ENCODE peak calls at places on chromosomes 7 and 10, in four cellular contexts. One of them, this sample, is unnamed.

GRCh38 chr7:27476493-27476892 is 186.2 kb downstream of the HIBADH start:
- DNase-seq in GM12878: no peak
- DNase-seq in K562: no peak
- DNase-seq in HepG2: no peak
- DNase-seq in this sample: no peak

GRCh38 chr7:48426966-48427555 is 255.8 kb downstream of the ABCA13 start:
- DNase-seq in GM12878: no peak
- DNase-seq in K562: no peak
- DNase-seq in HepG2: no peak
- DNase-seq in this sample: no peak

GRCh38 chr7:126495739-126496138 is 757.0 kb downstream of the GRM8 start:
- DNase-seq in GM12878: no peak
- DNase-seq in K562: no peak
- DNase-seq in HepG2: no peak
- DNase-seq in this sample: no peak

GRCh38 chr7:6637544-6638229 is 569 bp downstream of the ZNF316 start:
- DNase-seq in GM12878: no peak
- DNase-seq in K562: peak; percentile 95
- DNase-seq in HepG2: peak; percentile 39
- DNase-seq in this sample: peak; percentile 51

GRCh38 chr10:91551856-91552255 is 81.0 kb downstream of the PPP1R3C start:
- DNase-seq in GM12878: no peak
- DNase-seq in K562: peak; percentile 62
- DNase-seq in HepG2: peak; percentile 50
- DNase-seq in this sample: peak; percentile 73

GRCh38 chr7:53473371-53473770 is 437.9 kb downstream of the POM121L12 start:
- DNase-seq in GM12878: no peak
- DNase-seq in K562: no peak
- DNase-seq in HepG2: no peak
- DNase-seq in this sample: no peak

GRCh38 chr7:836429-836828 is 4.2 kb downstream of the SUN1 start:
- DNase-seq in GM12878: no peak
- DNase-seq in K562: no peak
- DNase-seq in HepG2: peak; percentile 58
- DNase-seq in this sample: no peak

GRCh38 chr7:11831727-11832495 is at the start of gene THSD7A:
- DNase-seq in GM12878: no peak
- DNase-seq in K562: no peak
- DNase-seq in HepG2: peak; percentile 7
- DNase-seq in this sample: peak; percentile 69

GRCh38 chr7:45622058-45622457 is 47.9 kb downstream of the ADCY1 start:
- DNase-seq in GM12878: no peak
- DNase-seq in K562: no peak
- DNase-seq in HepG2: no peak
- DNase-seq in this sample: no peak

GRCh38 chr7:10685040-10685439 is 288.6 kb upstream of the PHF14 start:
- DNase-seq in GM12878: no peak
- DNase-seq in K562: no peak
- DNase-seq in HepG2: no peak
- DNase-seq in this sample: no peak

GRCh38 chr7:17408904-17409290 is 110.4 kb downstream of the AHR start:
- DNase-seq in GM12878: no peak
- DNase-seq in K562: no peak
- DNase-seq in HepG2: no peak
- DNase-seq in this sample: no peak

GRCh38 chr7:157009778-157010587 is 480 bp downstream of the MNX1 start:
- DNase-seq in GM12878: no peak
- DNase-seq in K562: peak; percentile 59
- DNase-seq in HepG2: no peak
- DNase-seq in this sample: no peak

GRCh38 chr10:47359626-47360418 is 11.7 kb downstream of the RBP3 start:
- DNase-seq in GM12878: no peak
- DNase-seq in K562: no peak
- DNase-seq in HepG2: no peak
- DNase-seq in this sample: no peak

GRCh38 chr10:79254333-79255006 is 92.8 kb upstream of the PPIF start:
- DNase-seq in GM12878: no peak
- DNase-seq in K562: no peak
- DNase-seq in HepG2: no peak
- DNase-seq in this sample: no peak

GRCh38 chr10:68440898-68441297 is 30.9 kb downstream of the DNA2 start:
- DNase-seq in GM12878: no peak
- DNase-seq in K562: no peak
- DNase-seq in HepG2: no peak
- DNase-seq in this sample: no peak

GRCh38 chr10:79430946-79431345 is 14.5 kb downstream of the ZCCHC24 start:
- DNase-seq in GM12878: no peak
- DNase-seq in K562: no peak
- DNase-seq in HepG2: no peak
- DNase-seq in this sample: no peak

GRCh38 chr10:76285012-76285411 is 853.6 kb downstream of the LRMDA start:
- DNase-seq in GM12878: no peak
- DNase-seq in K562: no peak
- DNase-seq in HepG2: peak; percentile 6
- DNase-seq in this sample: no peak

GRCh38 chr7:128399991-128400390 is 9.8 kb downstream of the IMPDH1 start:
- DNase-seq in GM12878: no peak
- DNase-seq in K562: no peak
- DNase-seq in HepG2: no peak
- DNase-seq in this sample: no peak

GRCh38 chr7:22442187-22442886 is 57.7 kb downstream of the STEAP1B start:
- DNase-seq in GM12878: no peak
- DNase-seq in K562: no peak
- DNase-seq in HepG2: peak; percentile 93
- DNase-seq in this sample: no peak

GRCh38 chr7:142381727-142382409 is 124.0 kb upstream of the PRSS58 start:
- DNase-seq in GM12878: no peak
- DNase-seq in K562: no peak
- DNase-seq in HepG2: no peak
- DNase-seq in this sample: no peak

GRCh38 chr7:7484072-7484471 is 51.6 kb downstream of the COL28A1 start:
- DNase-seq in GM12878: no peak
- DNase-seq in K562: no peak
- DNase-seq in HepG2: no peak
- DNase-seq in this sample: no peak

GRCh38 chr7:2527505-2528464 is 8.2 kb downstream of the LFNG start:
- DNase-seq in GM12878: no peak
- DNase-seq in K562: peak; percentile 82
- DNase-seq in HepG2: peak; percentile 84
- DNase-seq in this sample: no peak

GRCh38 chr7:107726356-107727130 is 17.4 kb upstream of the CBLL1 start:
- DNase-seq in GM12878: no peak
- DNase-seq in K562: no peak
- DNase-seq in HepG2: no peak
- DNase-seq in this sample: no peak

GRCh38 chr7:35336444-35336843 is 82.5 kb upstream of the TBX20 start:
- DNase-seq in GM12878: no peak
- DNase-seq in K562: no peak
- DNase-seq in HepG2: no peak
- DNase-seq in this sample: no peak

GRCh38 chr10:99754670-99755069 is 22.6 kb downstream of the CUTC start:
- DNase-seq in GM12878: no peak
- DNase-seq in K562: no peak
- DNase-seq in HepG2: peak; percentile 84
- DNase-seq in this sample: no peak

GRCh38 chr7:129828989-129829676 is 123.6 kb downstream of the UBE2H start:
- DNase-seq in GM12878: no peak
- DNase-seq in K562: no peak
- DNase-seq in HepG2: no peak
- DNase-seq in this sample: no peak

GRCh38 chr7:38190010-38190409 is 12.0 kb downstream of the STARD3NL start:
- DNase-seq in GM12878: no peak
- DNase-seq in K562: no peak
- DNase-seq in HepG2: no peak
- DNase-seq in this sample: no peak

GRCh38 chr7:116500071-116500853 is 724 bp downstream of the CAV2 start:
- DNase-seq in GM12878: no peak
- DNase-seq in K562: peak; percentile 55
- DNase-seq in HepG2: no peak
- DNase-seq in this sample: peak; percentile 28

GRCh38 chr7:131480384-131481315 is 75.8 kb downstream of the PODXL start:
- DNase-seq in GM12878: no peak
- DNase-seq in K562: no peak
- DNase-seq in HepG2: peak; percentile 47
- DNase-seq in this sample: no peak

GRCh38 chr7:17234398-17235021 is 63.9 kb upstream of the AHR start:
- DNase-seq in GM12878: peak; percentile 74
- DNase-seq in K562: peak; percentile 12
- DNase-seq in HepG2: peak; percentile 32
- DNase-seq in this sample: no peak

GRCh38 chr7:4136501-4137110 is 545.5 kb upstream of the FOXK1 start:
- DNase-seq in GM12878: no peak
- DNase-seq in K562: no peak
- DNase-seq in HepG2: peak; percentile 19
- DNase-seq in this sample: no peak

GRCh38 chr7:28685660-28686417 is 272.3 kb downstream of the TRIL start:
- DNase-seq in GM12878: no peak
- DNase-seq in K562: peak; percentile 38
- DNase-seq in HepG2: peak; percentile 68
- DNase-seq in this sample: peak; percentile 45

GRCh38 chr7:77752016-77752415 is 46.2 kb downstream of the TMEM60 start:
- DNase-seq in GM12878: no peak
- DNase-seq in K562: peak; percentile 34
- DNase-seq in HepG2: no peak
- DNase-seq in this sample: no peak

GRCh38 chr10:124032982-124033886 is 60.2 kb downstream of the CHST15 start:
- DNase-seq in GM12878: no peak
- DNase-seq in K562: peak; percentile 11
- DNase-seq in HepG2: no peak
- DNase-seq in this sample: no peak
- TF ChIP-seq CBFB in GM12878: no peak
- TF ChIP-seq CBFB in K562: no peak
- TF ChIP-seq CBFB in HepG2: no peak
- TF ChIP-seq CBFB in this sample: no peak

DNA sequence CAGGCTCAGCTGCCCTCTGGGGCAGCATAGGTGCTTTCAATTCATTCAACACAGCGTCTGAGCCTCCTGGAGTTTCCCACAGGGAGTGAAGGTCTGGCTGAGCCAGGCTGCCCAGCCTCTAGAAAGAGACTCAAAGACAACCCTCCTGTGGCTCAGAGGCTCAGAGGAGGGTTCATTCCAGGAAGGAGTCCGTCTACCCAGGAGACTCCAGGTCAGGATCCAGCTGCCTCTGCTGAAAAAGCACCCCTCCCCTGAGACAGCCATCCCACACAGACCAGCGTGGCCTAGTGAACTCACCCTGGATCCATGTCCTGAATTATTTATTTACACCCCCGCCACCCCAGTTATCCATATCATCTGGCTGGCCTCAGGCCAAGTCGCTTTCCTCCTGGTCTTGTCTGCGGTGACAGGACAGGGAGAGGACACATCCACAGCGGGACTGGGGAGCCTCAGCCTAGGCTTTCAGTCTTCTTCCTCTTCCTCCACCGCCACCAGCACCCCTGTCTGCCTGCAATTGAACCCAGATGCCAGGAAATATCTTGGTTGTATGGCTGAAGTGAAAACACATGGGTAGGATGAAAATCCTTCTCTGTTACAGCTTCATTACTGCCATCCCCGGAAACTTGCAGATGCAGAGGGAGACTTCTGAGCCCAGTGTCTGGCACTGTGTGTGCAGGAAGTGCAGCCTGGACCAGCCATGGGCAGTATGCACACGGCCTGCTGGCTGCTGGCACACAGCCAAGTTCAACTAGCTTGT is 44.0 kb upstream of the COL13A1 start:
- DNase-seq in GM12878: no peak
- DNase-seq in K562: no peak
- DNase-seq in HepG2: no peak
- DNase-seq in this sample: no peak
- TF ChIP-seq TCF7 in GM12878: no peak
- TF ChIP-seq TCF7 in K562: no peak
- TF ChIP-seq TCF7 in HepG2: no peak
- TF ChIP-seq TCF7 in this sample: no peak

GRCh38 chr10:29617880-29618340 is 16.9 kb downstream of the SVIL start:
- DNase-seq in GM12878: no peak
- DNase-seq in K562: no peak
- DNase-seq in HepG2: no peak
- DNase-seq in this sample: no peak

GRCh38 chr10:29616542-29616941 is 18.2 kb downstream of the SVIL start:
- DNase-seq in GM12878: no peak
- DNase-seq in K562: no peak
- DNase-seq in HepG2: no peak
- DNase-seq in this sample: no peak

GRCh38 chr10:29619273-29619672 is 15.5 kb downstream of the SVIL start:
- DNase-seq in GM12878: no peak
- DNase-seq in K562: no peak
- DNase-seq in HepG2: peak; percentile 75
- DNase-seq in this sample: no peak

GRCh38 chr10:29620112-29620690 is 14.6 kb downstream of the SVIL start:
- DNase-seq in GM12878: no peak
- DNase-seq in K562: no peak
- DNase-seq in HepG2: no peak
- DNase-seq in this sample: no peak

DNA sequence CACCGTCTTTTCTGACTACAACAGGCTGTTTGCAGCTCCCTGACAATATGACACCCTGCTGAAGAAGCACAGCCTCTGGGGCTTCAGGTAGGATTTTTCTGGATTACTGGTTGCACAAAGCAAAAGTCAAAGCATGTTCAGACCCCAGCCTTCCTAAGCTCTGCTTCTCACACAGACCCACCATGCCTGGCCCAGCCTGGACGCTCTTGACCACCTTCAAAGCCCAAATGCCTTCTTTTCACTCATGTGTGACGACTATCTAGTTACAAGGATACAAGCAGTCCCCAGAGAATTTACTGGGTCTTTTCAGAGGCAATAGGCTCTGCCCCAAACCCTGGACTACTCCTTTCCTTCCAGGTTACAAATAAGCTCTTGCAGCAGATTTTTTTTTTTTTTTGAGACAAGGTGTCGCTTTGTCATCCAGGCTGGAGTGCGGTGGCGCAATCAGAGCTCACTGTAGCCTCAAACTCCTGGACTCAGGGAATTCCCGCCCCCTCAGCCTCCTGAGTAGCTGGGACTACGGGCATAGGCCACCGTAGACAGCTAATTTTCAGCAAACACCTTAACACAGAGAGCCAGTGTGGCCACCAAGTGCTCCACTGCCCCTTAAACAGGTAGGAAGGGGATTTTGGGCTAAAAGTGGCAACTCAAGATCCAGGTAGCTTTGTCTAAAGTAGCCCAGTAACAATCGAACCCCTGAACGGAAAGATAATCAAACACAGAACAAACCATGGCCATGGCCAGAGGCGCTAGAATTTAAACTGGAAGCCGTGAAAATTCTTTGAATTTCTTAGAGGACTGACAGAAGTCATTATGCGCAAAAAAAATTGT is 16.2 kb downstream of the SVIL start:
- DNase-seq in GM12878: no peak
- DNase-seq in K562: no peak
- DNase-seq in HepG2: peak; percentile 90
- DNase-seq in this sample: no peak
- TF ChIP-seq ATF2 in GM12878: no peak
- TF ChIP-seq ATF2 in K562: no peak
- TF ChIP-seq ATF2 in HepG2: no peak
- TF ChIP-seq ATF2 in this sample: no peak

GRCh38 chr7:87116315-87116714 is 35.9 kb upstream of the DMTF1 start:
- DNase-seq in GM12878: no peak
- DNase-seq in K562: no peak
- DNase-seq in HepG2: no peak
- DNase-seq in this sample: no peak
- TF ChIP-seq CBFB in GM12878: no peak
- TF ChIP-seq CBFB in K562: no peak
- TF ChIP-seq CBFB in HepG2: no peak
- TF ChIP-seq CBFB in this sample: no peak

GRCh38 chr7:138186951-138187351 is 110.7 kb downstream of the AKR1D1 start:
- DNase-seq in GM12878: no peak
- DNase-seq in K562: no peak
- DNase-seq in HepG2: no peak
- DNase-seq in this sample: no peak
- TF ChIP-seq TCF7 in GM12878: no peak
- TF ChIP-seq TCF7 in K562: no peak
- TF ChIP-seq TCF7 in HepG2: no peak
- TF ChIP-seq TCF7 in this sample: no peak

This sample was measured in WTC11.